ENCODE peak calls at places on chromosomes 13 and 19, in six cellular contexts. W is body of pancreas, L is heart left ventricle, Y is adrenal gland, Q is lower leg skin, I is ovary. F is an unnamed sample.

GRCh38 chr13:113137656-113138292 is 15.2 kb downstream of the F10 start:
- DNase-seq in W (no peak), Y (no peak), L (no peak), Q (peak; percentile 15), I (no peak), F (no peak)

GRCh38 chr13:101979825-101980224 is 422.0 kb downstream of the FGF14 start:
- DNase-seq in Y (no peak), L (no peak), I (no peak), W (no peak), Q (no peak), F (no peak)

GRCh38 chr19:55485439-55486011 is 537 bp downstream of the NAT14 start:
- DNase-seq in W (no peak), L (peak; percentile 38), I (peak; percentile 52), Q (no peak), Y (no peak), F (no peak)

GRCh38 chr19:8831832-8832131 is 322 bp downstream of the ZNF558 start:
- DNase-seq in Y (no peak), Q (no peak), I (no peak), W (no peak), L (no peak), F (no peak)

GRCh38 chr13:40026174-40026585 is 370.7 kb downstream of the COG6 start:
- DNase-seq in W (no peak), I (no peak), L (no peak), Y (no peak), Q (no peak), F (no peak)

GRCh38 chr13:20197361-20197834 is 4.7 kb upstream of the GJB2 start:
- DNase-seq in L (no peak), W (no peak), Q (no peak), Y (no peak), I (no peak), F (no peak)

GRCh38 chr13:40933508-40933907 is 85.6 kb downstream of the ELF1 start:
- DNase-seq in Q (no peak), L (no peak), W (no peak), I (no peak), Y (no peak), F (peak; percentile 67)

GRCh38 chr13:78497702-78498319 is 105.5 kb downstream of the POU4F1 start:
- DNase-seq in L (no peak), Y (no peak), I (no peak), W (no peak), Q (no peak), F (no peak)

GRCh38 chr13:66660013-66660804 is 569.9 kb downstream of the PCDH9 start:
- DNase-seq in W (no peak), Y (peak; percentile 29), L (no peak), I (no peak), Q (no peak), F (no peak)

DNA sequence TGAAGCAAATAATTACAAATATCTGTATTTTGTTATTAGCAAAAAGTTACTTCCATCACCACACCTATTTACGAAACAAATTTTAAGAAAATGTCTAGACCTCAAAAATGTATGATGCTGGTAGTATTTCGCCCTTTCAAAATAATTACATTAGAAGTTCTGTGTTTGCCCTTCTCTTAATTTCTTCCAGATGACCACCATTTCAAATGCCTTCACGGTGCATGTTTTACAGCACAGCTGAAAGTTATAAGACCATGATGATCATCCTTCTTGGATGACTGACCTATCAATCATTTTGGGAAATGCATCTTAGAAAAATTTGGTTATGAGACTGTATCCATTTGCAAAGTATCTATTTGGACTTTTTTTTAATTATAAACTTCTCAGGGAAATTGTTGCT is 390.8 kb downstream of the SLITRK6 start:
- DNase-seq in W (no peak), Q (no peak), I (no peak), L (no peak), Y (no peak), F (no peak)
- TF ChIP-seq CTCF in W (no peak), Q (no peak), I (no peak), L (no peak), Y (no peak), F (no peak)

GRCh38 chr19:53957448-53958167 is 5.1 kb upstream of the CACNG8 start:
- DNase-seq in W (no peak), Q (no peak), I (no peak), Y (no peak), L (no peak), F (no peak)
- TF ChIP-seq POLR2A in W (no peak), Q (no peak), I (no peak), Y (no peak), L (no peak), F (no peak)

GRCh38 chr13:27959976-27960361 is 9.1 kb downstream of the CDX2 start:
- DNase-seq in Y (no peak), I (no peak), W (no peak), Q (no peak), L (no peak), F (no peak)
- H3K4me3 ChIP-seq in Y (no peak overlapping the region), I (no peak overlapping the region), W (no peak overlapping the region), Q (no peak overlapping the region), L (peak overlapping the region; percentile 38), F (peak overlapping the region; percentile 77)

GRCh38 chr13:37068962-37069361 is 9.5 kb upstream of the SUPT20H start:
- DNase-seq in W (no peak), Q (no peak), I (no peak), L (no peak), Y (no peak), F (no peak)
- TF ChIP-seq CTCF in W (no peak), Q (no peak), I (no peak), L (no peak), Y (peak; percentile 32), F (peak; percentile 35)

GRCh38 chr13:114325729-114326128 is 11.4 kb downstream of the CHAMP1 start:
- DNase-seq in L (no peak), Y (no peak), W (no peak), I (no peak), Q (no peak), F (no peak)
- TF ChIP-seq POLR2A in L (no peak), Y (no peak), W (no peak), I (no peak), Q (no peak), F (no peak)

GRCh38 chr19:33376423-33376822 is 2.9 kb downstream of the CEBPG start:
- DNase-seq in Y (peak; percentile 51), I (no peak), Q (peak; percentile 95), W (peak; percentile 73), L (peak; percentile 90), F (no peak)
- H3K4me3 ChIP-seq in Y (no peak overlapping the region), I (no peak overlapping the region), Q (no peak overlapping the region), W (no peak overlapping the region), L (no peak overlapping the region), F (no peak overlapping the region)

GRCh38 chr19:41226874-41227390 is 7.9 kb downstream of the AXL start:
- DNase-seq in L (no peak), I (no peak), W (no peak), Y (peak; percentile 22), Q (peak; percentile 57), F (no peak)

GRCh38 chr19:41225238-41226052 is 6.4 kb downstream of the AXL start:
- DNase-seq in Y (peak; percentile 95), W (peak; percentile 51), L (peak; percentile 81), I (peak; percentile 75), Q (peak; percentile 92), F (no peak)

GRCh38 chr19:41228486-41228885 is 9.5 kb downstream of the AXL start:
- DNase-seq in Y (no peak), W (no peak), Q (no peak), I (no peak), L (no peak), F (no peak)

GRCh38 chr19:41224632-41225031 is 5.6 kb downstream of the AXL start:
- DNase-seq in W (no peak), Y (no peak), I (no peak), L (no peak), Q (no peak), F (no peak)

GRCh38 chr19:41226053-41226873 is 7.2 kb downstream of the AXL start:
- DNase-seq in L (peak; percentile 78), Y (peak; percentile 79), W (peak; percentile 71), I (peak; percentile 82), Q (peak; percentile 93), F (peak; percentile 22)
- TF ChIP-seq CTCF in L (no peak), Y (no peak), W (peak; percentile 34), I (peak; percentile 50), Q (no peak), F (no peak)

F was measured in Peyer's patch.